ENCODE peak calls at places on chromosomes 5 and 9, in nine cellular contexts. One of them, this sample, is unnamed.

GRCh38 chr9:135737840-135738521 is 36.0 kb downstream of the KCNT1 start:
- DNase-seq in transverse colon: no peak
- DNase-seq in small intestine: no peak
- DNase-seq in PC-3: no peak
- DNase-seq in OCI-LY7: no peak
- DNase-seq in CD4-positive, alpha-beta memory T cell: no peak
- DNase-seq in HCT116: no peak
- DNase-seq in A673: no peak
- DNase-seq in kidney: no peak
- DNase-seq in this sample: no peak

GRCh38 chr5:86613459-86613858 is 4.3 kb upstream of the COX7C start:
- DNase-seq in HCT116: no peak
- DNase-seq in transverse colon: no peak
- DNase-seq in small intestine: no peak
- DNase-seq in A673: no peak
- DNase-seq in PC-3: no peak
- DNase-seq in CD4-positive, alpha-beta memory T cell: no peak
- DNase-seq in OCI-LY7: no peak
- DNase-seq in kidney: no peak
- DNase-seq in this sample: no peak

GRCh38 chr9:98191615-98192502 is 578 bp downstream of the CORO2A start:
- DNase-seq in OCI-LY7: peak; percentile 26
- DNase-seq in kidney: peak; percentile 84
- DNase-seq in transverse colon: peak; percentile 59
- DNase-seq in HCT116: no peak
- DNase-seq in A673: peak; percentile 19
- DNase-seq in CD4-positive, alpha-beta memory T cell: peak; percentile 31
- DNase-seq in small intestine: peak; percentile 82
- DNase-seq in PC-3: peak; percentile 9
- DNase-seq in this sample: peak; percentile 79

GRCh38 chr5:140835622-140836510 is 1.8 kb downstream of the PCDHA7 start:
- DNase-seq in transverse colon: no peak
- DNase-seq in PC-3: no peak
- DNase-seq in kidney: peak; percentile 70
- DNase-seq in HCT116: no peak
- DNase-seq in small intestine: no peak
- DNase-seq in CD4-positive, alpha-beta memory T cell: no peak
- DNase-seq in A673: no peak
- DNase-seq in OCI-LY7: no peak
- DNase-seq in this sample: no peak

GRCh38 chr5:90000351-90000750 is 409.2 kb downstream of the CETN3 start:
- DNase-seq in A673: no peak
- DNase-seq in HCT116: no peak
- DNase-seq in small intestine: no peak
- DNase-seq in OCI-LY7: peak; percentile 2
- DNase-seq in PC-3: no peak
- DNase-seq in CD4-positive, alpha-beta memory T cell: no peak
- DNase-seq in transverse colon: peak; percentile 10
- DNase-seq in kidney: no peak
- DNase-seq in this sample: no peak

GRCh38 chr5:143536364-143536763 is 132.9 kb upstream of the NR3C1 start:
- DNase-seq in A673: peak; percentile 2
- DNase-seq in CD4-positive, alpha-beta memory T cell: no peak
- DNase-seq in PC-3: peak; percentile 88
- DNase-seq in OCI-LY7: no peak
- DNase-seq in kidney: no peak
- DNase-seq in small intestine: no peak
- DNase-seq in transverse colon: no peak
- DNase-seq in HCT116: peak; percentile 37
- DNase-seq in this sample: no peak

GRCh38 chr9:23431459-23431858 is 394.6 kb downstream of the ELAVL2 start:
- DNase-seq in A673: no peak
- DNase-seq in kidney: no peak
- DNase-seq in transverse colon: no peak
- DNase-seq in CD4-positive, alpha-beta memory T cell: no peak
- DNase-seq in OCI-LY7: no peak
- DNase-seq in HCT116: no peak
- DNase-seq in PC-3: no peak
- DNase-seq in small intestine: no peak
- DNase-seq in this sample: no peak

GRCh38 chr9:551986-552930 is 289.2 kb upstream of the DMRT1 start:
- DNase-seq in PC-3: no peak
- DNase-seq in small intestine: no peak
- DNase-seq in transverse colon: no peak
- DNase-seq in OCI-LY7: no peak
- DNase-seq in kidney: no peak
- DNase-seq in A673: no peak
- DNase-seq in HCT116: no peak
- DNase-seq in CD4-positive, alpha-beta memory T cell: no peak
- DNase-seq in this sample: no peak

GRCh38 chr9:81993656-81994055 is 5.1 kb downstream of the SPATA31D1 start:
- DNase-seq in transverse colon: no peak
- DNase-seq in kidney: no peak
- DNase-seq in PC-3: no peak
- DNase-seq in A673: no peak
- DNase-seq in CD4-positive, alpha-beta memory T cell: no peak
- DNase-seq in small intestine: no peak
- DNase-seq in HCT116: no peak
- DNase-seq in OCI-LY7: no peak
- DNase-seq in this sample: no peak

GRCh38 chr9:113155911-113156559 is 5.2 kb downstream of the SLC31A2 start:
- DNase-seq in A673: no peak
- DNase-seq in CD4-positive, alpha-beta memory T cell: peak; percentile 15
- DNase-seq in transverse colon: peak; percentile 26
- DNase-seq in PC-3: no peak
- DNase-seq in OCI-LY7: no peak
- DNase-seq in small intestine: peak; percentile 10
- DNase-seq in kidney: no peak
- DNase-seq in HCT116: no peak
- DNase-seq in this sample: peak; percentile 23

GRCh38 chr9:71656496-71656895 is 111.8 kb downstream of the CEMIP2 start:
- DNase-seq in A673: no peak
- DNase-seq in HCT116: no peak
- DNase-seq in small intestine: no peak
- DNase-seq in CD4-positive, alpha-beta memory T cell: no peak
- DNase-seq in kidney: no peak
- DNase-seq in OCI-LY7: no peak
- DNase-seq in PC-3: no peak
- DNase-seq in transverse colon: no peak
- DNase-seq in this sample: no peak

DNA sequence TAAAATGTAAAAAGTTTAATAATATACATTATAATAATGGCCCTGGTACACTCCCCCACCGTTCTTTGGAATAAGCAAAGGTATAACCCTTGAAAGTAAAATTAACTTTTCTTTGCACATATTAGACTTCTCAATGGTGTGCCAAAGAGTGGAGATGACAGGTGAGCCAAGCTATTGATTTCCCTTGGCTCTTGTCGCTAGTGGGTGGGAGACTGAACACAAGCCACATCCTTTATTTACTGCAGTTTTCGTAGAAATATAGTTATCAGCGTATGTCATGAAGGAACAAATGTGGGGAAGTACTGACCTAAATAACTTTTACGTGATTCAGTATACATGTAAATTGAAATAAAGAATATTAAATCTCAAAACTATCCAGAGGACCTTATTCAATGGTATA is 549.3 kb downstream of the RAB3C start:
- DNase-seq in HCT116: no peak
- DNase-seq in kidney: no peak
- DNase-seq in CD4-positive, alpha-beta memory T cell: peak; percentile 51
- DNase-seq in A673: no peak
- DNase-seq in PC-3: no peak
- DNase-seq in transverse colon: no peak
- DNase-seq in small intestine: peak; percentile 59
- DNase-seq in OCI-LY7: no peak
- DNase-seq in this sample: no peak
- H3K4me1 ChIP-seq in HCT116: peaks cover 14% of the 10 kb centered on the region
- H3K4me1 ChIP-seq in kidney: peaks cover 3% of the 10 kb centered on the region
- H3K4me1 ChIP-seq in CD4-positive, alpha-beta memory T cell: peaks cover 46% of the 10 kb centered on the region
- H3K4me1 ChIP-seq in A673: peaks cover 26% of the 10 kb centered on the region
- H3K4me1 ChIP-seq in PC-3: peaks cover 3% of the 10 kb centered on the region
- H3K4me1 ChIP-seq in transverse colon: peaks cover under 1% of the 10 kb centered on the region
- H3K4me1 ChIP-seq in small intestine: no peaks in the 10 kb centered on the region
- H3K4me1 ChIP-seq in OCI-LY7: peaks cover 2% of the 10 kb centered on the region
- H3K4me1 ChIP-seq in this sample: peaks cover 7% of the 10 kb centered on the region

GRCh38 chr5:83474170-83474796 is 2.7 kb downstream of the VCAN start:
- DNase-seq in HCT116: peak; percentile 67
- DNase-seq in small intestine: peak; percentile 18
- DNase-seq in transverse colon: peak; percentile 63
- DNase-seq in CD4-positive, alpha-beta memory T cell: no peak
- DNase-seq in PC-3: peak; percentile 86
- DNase-seq in OCI-LY7: no peak
- DNase-seq in A673: peak; percentile 80
- DNase-seq in kidney: peak; percentile 96
- DNase-seq in this sample: peak; percentile 65
- H3K4me1 ChIP-seq in HCT116: peaks cover 40% of the 10 kb centered on the region
- H3K4me1 ChIP-seq in small intestine: peaks cover 3% of the 10 kb centered on the region
- H3K4me1 ChIP-seq in transverse colon: peaks cover 22% of the 10 kb centered on the region
- H3K4me1 ChIP-seq in CD4-positive, alpha-beta memory T cell: peaks cover 36% of the 10 kb centered on the region
- H3K4me1 ChIP-seq in PC-3: peaks cover 31% of the 10 kb centered on the region
- H3K4me1 ChIP-seq in OCI-LY7: no peaks in the 10 kb centered on the region
- H3K4me1 ChIP-seq in A673: peaks cover 44% of the 10 kb centered on the region
- H3K4me1 ChIP-seq in kidney: peaks cover 18% of the 10 kb centered on the region
- H3K4me1 ChIP-seq in this sample: peaks cover 8% of the 10 kb centered on the region

GRCh38 chr5:134878403-134878802 is 4.2 kb downstream of the TXNDC15 start:
- DNase-seq in A673: no peak
- DNase-seq in OCI-LY7: no peak
- DNase-seq in transverse colon: peak; percentile 38
- DNase-seq in PC-3: no peak
- DNase-seq in small intestine: peak; percentile 40
- DNase-seq in HCT116: no peak
- DNase-seq in CD4-positive, alpha-beta memory T cell: no peak
- DNase-seq in kidney: no peak
- DNase-seq in this sample: no peak
- H3K4me1 ChIP-seq in A673: peaks cover 10% of the 10 kb centered on the region
- H3K4me1 ChIP-seq in OCI-LY7: peaks cover 31% of the 10 kb centered on the region
- H3K4me1 ChIP-seq in transverse colon: peaks cover 23% of the 10 kb centered on the region
- H3K4me1 ChIP-seq in PC-3: peaks cover 6% of the 10 kb centered on the region
- H3K4me1 ChIP-seq in small intestine: peaks cover 8% of the 10 kb centered on the region
- H3K4me1 ChIP-seq in HCT116: peaks cover 14% of the 10 kb centered on the region
- H3K4me1 ChIP-seq in CD4-positive, alpha-beta memory T cell: peaks cover 32% of the 10 kb centered on the region
- H3K4me1 ChIP-seq in kidney: peaks cover 4% of the 10 kb centered on the region
- H3K4me1 ChIP-seq in this sample: peaks cover 7% of the 10 kb centered on the region

GRCh38 chr5:28216939-28217360 is 1178.6 kb upstream of the CDH9 start:
- DNase-seq in HCT116: no peak
- DNase-seq in small intestine: no peak
- DNase-seq in A673: no peak
- DNase-seq in kidney: no peak
- DNase-seq in transverse colon: no peak
- DNase-seq in OCI-LY7: no peak
- DNase-seq in CD4-positive, alpha-beta memory T cell: no peak
- DNase-seq in PC-3: no peak
- DNase-seq in this sample: no peak

GRCh38 chr5:28214292-28214691 is 1175.9 kb upstream of the CDH9 start:
- DNase-seq in kidney: no peak
- DNase-seq in HCT116: no peak
- DNase-seq in PC-3: no peak
- DNase-seq in CD4-positive, alpha-beta memory T cell: no peak
- DNase-seq in OCI-LY7: no peak
- DNase-seq in small intestine: no peak
- DNase-seq in A673: no peak
- DNase-seq in transverse colon: no peak
- DNase-seq in this sample: no peak

GRCh38 chr5:28219539-28219938 is 1181.2 kb upstream of the CDH9 start:
- DNase-seq in PC-3: no peak
- DNase-seq in CD4-positive, alpha-beta memory T cell: no peak
- DNase-seq in HCT116: no peak
- DNase-seq in OCI-LY7: no peak
- DNase-seq in A673: no peak
- DNase-seq in transverse colon: no peak
- DNase-seq in small intestine: no peak
- DNase-seq in kidney: no peak
- DNase-seq in this sample: no peak

GRCh38 chr5:28215091-28215490 is 1176.7 kb upstream of the CDH9 start:
- DNase-seq in kidney: no peak
- DNase-seq in PC-3: no peak
- DNase-seq in A673: no peak
- DNase-seq in small intestine: no peak
- DNase-seq in OCI-LY7: no peak
- DNase-seq in HCT116: no peak
- DNase-seq in CD4-positive, alpha-beta memory T cell: no peak
- DNase-seq in transverse colon: no peak
- DNase-seq in this sample: no peak

GRCh38 chr5:28217695-28218094 is 1179.3 kb upstream of the CDH9 start:
- DNase-seq in transverse colon: no peak
- DNase-seq in A673: no peak
- DNase-seq in CD4-positive, alpha-beta memory T cell: no peak
- DNase-seq in small intestine: no peak
- DNase-seq in PC-3: no peak
- DNase-seq in OCI-LY7: no peak
- DNase-seq in kidney: no peak
- DNase-seq in HCT116: no peak
- DNase-seq in this sample: no peak
- H3K4me1 ChIP-seq in transverse colon: no peaks in the 10 kb centered on the region
- H3K4me1 ChIP-seq in A673: no peaks in the 10 kb centered on the region
- H3K4me1 ChIP-seq in CD4-positive, alpha-beta memory T cell: no peaks in the 10 kb centered on the region
- H3K4me1 ChIP-seq in small intestine: no peaks in the 10 kb centered on the region
- H3K4me1 ChIP-seq in PC-3: no peaks in the 10 kb centered on the region
- H3K4me1 ChIP-seq in OCI-LY7: no peaks in the 10 kb centered on the region
- H3K4me1 ChIP-seq in kidney: no peaks in the 10 kb centered on the region
- H3K4me1 ChIP-seq in HCT116: no peaks in the 10 kb centered on the region
- H3K4me1 ChIP-seq in this sample: no peaks in the 10 kb centered on the region

DNA sequence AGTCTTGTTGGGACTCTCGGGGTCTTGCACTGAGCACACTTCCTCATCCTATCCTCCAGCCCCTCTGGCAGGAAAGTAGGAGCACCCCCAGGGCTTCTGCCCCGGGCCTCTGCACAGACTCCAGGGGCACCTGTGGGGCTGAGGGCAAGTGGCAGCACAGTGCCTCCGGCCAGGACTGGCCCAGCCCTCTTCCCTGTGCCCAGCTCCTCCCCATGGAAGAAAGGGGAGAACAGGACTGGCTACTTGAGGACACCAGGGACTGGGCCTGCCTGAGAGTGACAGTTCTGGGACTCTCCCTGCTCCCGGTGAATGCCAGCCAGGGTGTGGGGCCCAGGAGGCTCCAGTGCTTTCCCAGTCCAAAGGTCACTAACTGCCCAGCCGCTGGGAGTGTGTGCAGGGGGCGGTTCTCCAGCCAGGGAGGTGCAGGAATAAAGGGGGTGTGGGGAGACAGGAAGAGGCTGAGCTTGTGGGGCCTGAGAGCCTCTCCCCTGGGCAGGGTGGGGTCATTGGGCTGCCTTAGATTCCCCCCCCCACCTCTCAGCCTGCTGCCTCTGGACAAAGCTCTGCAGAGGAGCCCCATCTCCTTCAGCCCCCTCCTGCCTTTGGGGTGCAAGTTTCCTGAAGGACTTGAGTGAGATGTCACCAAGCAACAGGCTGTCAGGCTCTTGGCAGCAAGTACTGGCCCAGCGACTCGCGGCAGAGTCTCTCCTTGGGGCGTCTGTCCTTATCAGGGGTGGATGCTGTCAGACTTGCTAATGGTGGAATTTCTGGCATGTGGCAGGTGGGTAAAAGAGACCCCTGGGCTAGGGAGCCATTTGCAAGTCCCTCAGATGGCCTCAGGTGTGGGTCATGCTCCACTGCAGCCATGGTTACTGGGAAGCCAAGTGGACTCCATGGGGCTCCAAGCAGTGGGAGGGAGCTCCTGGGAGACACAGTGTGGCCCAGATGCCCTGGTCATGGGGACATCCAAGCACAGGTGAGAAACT is 19.1 kb upstream of the JADE2 start:
- DNase-seq in OCI-LY7: no peak
- DNase-seq in kidney: peak; percentile 92
- DNase-seq in PC-3: peak; percentile 86
- DNase-seq in transverse colon: peak; percentile 95
- DNase-seq in CD4-positive, alpha-beta memory T cell: no peak
- DNase-seq in small intestine: peak; percentile 100
- DNase-seq in A673: no peak
- DNase-seq in HCT116: peak; percentile 66
- DNase-seq in this sample: no peak
- H3K4me1 ChIP-seq in OCI-LY7: peaks cover 11% of the 10 kb centered on the region
- H3K4me1 ChIP-seq in kidney: peaks cover 25% of the 10 kb centered on the region
- H3K4me1 ChIP-seq in PC-3: peaks cover 89% of the 10 kb centered on the region
- H3K4me1 ChIP-seq in transverse colon: peaks cover 66% of the 10 kb centered on the region
- H3K4me1 ChIP-seq in CD4-positive, alpha-beta memory T cell: peaks cover 26% of the 10 kb centered on the region
- H3K4me1 ChIP-seq in small intestine: peaks cover 16% of the 10 kb centered on the region
- H3K4me1 ChIP-seq in A673: peaks cover 14% of the 10 kb centered on the region
- H3K4me1 ChIP-seq in HCT116: peaks cover 99% of the 10 kb centered on the region
- H3K4me1 ChIP-seq in this sample: peaks cover 6% of the 10 kb centered on the region

This sample was measured in Peyer's patch.